ENCODE peak calls at places on chromosomes 12 and 14, in six cellular contexts. One of them, this sample, is unnamed.

GRCh38 chr14:68042591-68043210 is 223.1 kb downstream of the RAD51B start:
- DNase-seq in brain microvascular endothelial cell: no peak
- DNase-seq in immature natural killer cell: no peak
- DNase-seq in lower leg skin: no peak
- DNase-seq in hepatic stellate cell: no peak
- DNase-seq in activated CD8-positive, alpha-beta T cell treated with anti-CD3 and anti-CD28 coated beads, Interleukin-2, amount 10 ng/mL, durations not matched to agents 7 days and 5 days: no peak
- DNase-seq in this sample: peak; percentile 26

GRCh38 chr14:66831190-66831589 is 323.2 kb downstream of the GPHN start:
- DNase-seq in activated CD8-positive, alpha-beta T cell treated with anti-CD3 and anti-CD28 coated beads, Interleukin-2, amount 10 ng/mL, durations not matched to agents 7 days and 5 days: no peak
- DNase-seq in hepatic stellate cell: no peak
- DNase-seq in brain microvascular endothelial cell: no peak
- DNase-seq in lower leg skin: no peak
- DNase-seq in immature natural killer cell: no peak
- DNase-seq in this sample: no peak

GRCh38 chr14:105023791-105024480 is 3.1 kb upstream of the CDCA4 start:
- DNase-seq in lower leg skin: no peak
- DNase-seq in immature natural killer cell: no peak
- DNase-seq in brain microvascular endothelial cell: peak; percentile 26
- DNase-seq in activated CD8-positive, alpha-beta T cell treated with anti-CD3 and anti-CD28 coated beads, Interleukin-2, amount 10 ng/mL, durations not matched to agents 7 days and 5 days: no peak
- DNase-seq in hepatic stellate cell: no peak
- DNase-seq in this sample: no peak

GRCh38 chr14:35335388-35336092 is 43.4 kb downstream of the PSMA6 start:
- DNase-seq in brain microvascular endothelial cell: no peak
- DNase-seq in immature natural killer cell: no peak
- DNase-seq in activated CD8-positive, alpha-beta T cell treated with anti-CD3 and anti-CD28 coated beads, Interleukin-2, amount 10 ng/mL, durations not matched to agents 7 days and 5 days: no peak
- DNase-seq in lower leg skin: no peak
- DNase-seq in hepatic stellate cell: no peak
- DNase-seq in this sample: no peak

GRCh38 chr12:113149361-113150150 is at the start of gene CFAP73:
- DNase-seq in immature natural killer cell: no peak
- DNase-seq in hepatic stellate cell: peak; percentile 94
- DNase-seq in activated CD8-positive, alpha-beta T cell treated with anti-CD3 and anti-CD28 coated beads, Interleukin-2, amount 10 ng/mL, durations not matched to agents 7 days and 5 days: no peak
- DNase-seq in lower leg skin: no peak
- DNase-seq in brain microvascular endothelial cell: peak; percentile 83
- DNase-seq in this sample: peak; percentile 63

GRCh38 chr14:59175404-59175803 is 13.1 kb upstream of the DAAM1 start:
- DNase-seq in brain microvascular endothelial cell: no peak
- DNase-seq in immature natural killer cell: no peak
- DNase-seq in hepatic stellate cell: no peak
- DNase-seq in activated CD8-positive, alpha-beta T cell treated with anti-CD3 and anti-CD28 coated beads, Interleukin-2, amount 10 ng/mL, durations not matched to agents 7 days and 5 days: no peak
- DNase-seq in lower leg skin: no peak
- DNase-seq in this sample: no peak

GRCh38 chr12:105499223-105499622 is 168.7 kb downstream of the C12orf75 start:
- DNase-seq in immature natural killer cell: no peak
- DNase-seq in hepatic stellate cell: no peak
- DNase-seq in brain microvascular endothelial cell: no peak
- DNase-seq in activated CD8-positive, alpha-beta T cell treated with anti-CD3 and anti-CD28 coated beads, Interleukin-2, amount 10 ng/mL, durations not matched to agents 7 days and 5 days: no peak
- DNase-seq in lower leg skin: no peak
- DNase-seq in this sample: no peak

GRCh38 chr14:26605602-26606001 is 7.8 kb upstream of the NOVA1 start:
- DNase-seq in hepatic stellate cell: no peak
- DNase-seq in activated CD8-positive, alpha-beta T cell treated with anti-CD3 and anti-CD28 coated beads, Interleukin-2, amount 10 ng/mL, durations not matched to agents 7 days and 5 days: no peak
- DNase-seq in brain microvascular endothelial cell: no peak
- DNase-seq in immature natural killer cell: no peak
- DNase-seq in lower leg skin: no peak
- DNase-seq in this sample: no peak

GRCh38 chr14:72613196-72613974 is 280.5 kb downstream of the DPF3 start:
- DNase-seq in hepatic stellate cell: no peak
- DNase-seq in lower leg skin: peak; percentile 89
- DNase-seq in immature natural killer cell: no peak
- DNase-seq in activated CD8-positive, alpha-beta T cell treated with anti-CD3 and anti-CD28 coated beads, Interleukin-2, amount 10 ng/mL, durations not matched to agents 7 days and 5 days: peak; percentile 9
- DNase-seq in brain microvascular endothelial cell: no peak
- DNase-seq in this sample: no peak

GRCh38 chr12:100199347-100200136 is 1.1 kb upstream of the ACTR6 start:
- DNase-seq in brain microvascular endothelial cell: no peak
- DNase-seq in immature natural killer cell: peak; percentile 78
- DNase-seq in hepatic stellate cell: peak; percentile 31
- DNase-seq in activated CD8-positive, alpha-beta T cell treated with anti-CD3 and anti-CD28 coated beads, Interleukin-2, amount 10 ng/mL, durations not matched to agents 7 days and 5 days: peak; percentile 85
- DNase-seq in lower leg skin: peak; percentile 92
- DNase-seq in this sample: peak; percentile 64

GRCh38 chr14:63565448-63565847 is 22.3 kb upstream of the PPP2R5E start:
- DNase-seq in lower leg skin: no peak
- DNase-seq in brain microvascular endothelial cell: no peak
- DNase-seq in activated CD8-positive, alpha-beta T cell treated with anti-CD3 and anti-CD28 coated beads, Interleukin-2, amount 10 ng/mL, durations not matched to agents 7 days and 5 days: no peak
- DNase-seq in hepatic stellate cell: no peak
- DNase-seq in immature natural killer cell: no peak
- DNase-seq in this sample: no peak

GRCh38 chr12:11685716-11686115 is 36.2 kb downstream of the ETV6 start:
- DNase-seq in brain microvascular endothelial cell: no peak
- DNase-seq in activated CD8-positive, alpha-beta T cell treated with anti-CD3 and anti-CD28 coated beads, Interleukin-2, amount 10 ng/mL, durations not matched to agents 7 days and 5 days: no peak
- DNase-seq in immature natural killer cell: no peak
- DNase-seq in hepatic stellate cell: no peak
- DNase-seq in lower leg skin: no peak
- DNase-seq in this sample: no peak

GRCh38 chr14:33026850-33027420 is 88.3 kb downstream of the NPAS3 start:
- DNase-seq in immature natural killer cell: no peak
- DNase-seq in brain microvascular endothelial cell: no peak
- DNase-seq in lower leg skin: no peak
- DNase-seq in hepatic stellate cell: no peak
- DNase-seq in activated CD8-positive, alpha-beta T cell treated with anti-CD3 and anti-CD28 coated beads, Interleukin-2, amount 10 ng/mL, durations not matched to agents 7 days and 5 days: no peak
- DNase-seq in this sample: no peak

GRCh38 chr14:85254718-85255117 is 275.2 kb upstream of the FLRT2 start:
- DNase-seq in hepatic stellate cell: no peak
- DNase-seq in activated CD8-positive, alpha-beta T cell treated with anti-CD3 and anti-CD28 coated beads, Interleukin-2, amount 10 ng/mL, durations not matched to agents 7 days and 5 days: no peak
- DNase-seq in immature natural killer cell: no peak
- DNase-seq in lower leg skin: no peak
- DNase-seq in brain microvascular endothelial cell: no peak
- DNase-seq in this sample: peak; percentile 18

GRCh38 chr14:64768401-64769095 is 64.3 kb downstream of the PLEKHG3 start:
- DNase-seq in immature natural killer cell: no peak
- DNase-seq in activated CD8-positive, alpha-beta T cell treated with anti-CD3 and anti-CD28 coated beads, Interleukin-2, amount 10 ng/mL, durations not matched to agents 7 days and 5 days: no peak
- DNase-seq in brain microvascular endothelial cell: no peak
- DNase-seq in lower leg skin: no peak
- DNase-seq in hepatic stellate cell: no peak
- DNase-seq in this sample: no peak

GRCh38 chr14:77623201-77623600 is 6.8 kb upstream of the SPTLC2 start:
- DNase-seq in activated CD8-positive, alpha-beta T cell treated with anti-CD3 and anti-CD28 coated beads, Interleukin-2, amount 10 ng/mL, durations not matched to agents 7 days and 5 days: no peak
- DNase-seq in lower leg skin: no peak
- DNase-seq in immature natural killer cell: no peak
- DNase-seq in hepatic stellate cell: no peak
- DNase-seq in brain microvascular endothelial cell: no peak
- DNase-seq in this sample: no peak

GRCh38 chr12:116595186-116595585 is 36.0 kb downstream of the MAP1LC3B2 start:
- DNase-seq in activated CD8-positive, alpha-beta T cell treated with anti-CD3 and anti-CD28 coated beads, Interleukin-2, amount 10 ng/mL, durations not matched to agents 7 days and 5 days: no peak
- DNase-seq in hepatic stellate cell: no peak
- DNase-seq in brain microvascular endothelial cell: no peak
- DNase-seq in lower leg skin: no peak
- DNase-seq in immature natural killer cell: no peak
- DNase-seq in this sample: no peak

GRCh38 chr12:50055831-50056628 is 1.4 kb upstream of the ASIC1 start:
- DNase-seq in activated CD8-positive, alpha-beta T cell treated with anti-CD3 and anti-CD28 coated beads, Interleukin-2, amount 10 ng/mL, durations not matched to agents 7 days and 5 days: peak; percentile 72
- DNase-seq in lower leg skin: no peak
- DNase-seq in brain microvascular endothelial cell: no peak
- DNase-seq in hepatic stellate cell: peak; percentile 79
- DNase-seq in immature natural killer cell: peak; percentile 32
- DNase-seq in this sample: no peak

GRCh38 chr12:16857456-16857923 is 251.5 kb upstream of the LMO3 start:
- DNase-seq in brain microvascular endothelial cell: no peak
- DNase-seq in hepatic stellate cell: no peak
- DNase-seq in immature natural killer cell: no peak
- DNase-seq in lower leg skin: no peak
- DNase-seq in activated CD8-positive, alpha-beta T cell treated with anti-CD3 and anti-CD28 coated beads, Interleukin-2, amount 10 ng/mL, durations not matched to agents 7 days and 5 days: no peak
- DNase-seq in this sample: no peak

GRCh38 chr12:52862023-52862422 is 13.2 kb upstream of the KRT78 start:
- DNase-seq in brain microvascular endothelial cell: no peak
- DNase-seq in immature natural killer cell: no peak
- DNase-seq in activated CD8-positive, alpha-beta T cell treated with anti-CD3 and anti-CD28 coated beads, Interleukin-2, amount 10 ng/mL, durations not matched to agents 7 days and 5 days: no peak
- DNase-seq in lower leg skin: no peak
- DNase-seq in hepatic stellate cell: no peak
- DNase-seq in this sample: no peak

GRCh38 chr12:92466391-92467305 is 236.1 kb upstream of the PLEKHG7 start:
- DNase-seq in brain microvascular endothelial cell: no peak
- DNase-seq in immature natural killer cell: no peak
- DNase-seq in hepatic stellate cell: no peak
- DNase-seq in lower leg skin: no peak
- DNase-seq in activated CD8-positive, alpha-beta T cell treated with anti-CD3 and anti-CD28 coated beads, Interleukin-2, amount 10 ng/mL, durations not matched to agents 7 days and 5 days: no peak
- DNase-seq in this sample: no peak

GRCh38 chr12:26374934-26375333 is 179.6 kb downstream of the SSPN start:
- DNase-seq in hepatic stellate cell: no peak
- DNase-seq in brain microvascular endothelial cell: no peak
- DNase-seq in activated CD8-positive, alpha-beta T cell treated with anti-CD3 and anti-CD28 coated beads, Interleukin-2, amount 10 ng/mL, durations not matched to agents 7 days and 5 days: no peak
- DNase-seq in immature natural killer cell: no peak
- DNase-seq in lower leg skin: no peak
- DNase-seq in this sample: no peak

GRCh38 chr14:64707661-64708060 is 3.4 kb downstream of the PLEKHG3 start:
- DNase-seq in hepatic stellate cell: peak; percentile 58
- DNase-seq in immature natural killer cell: peak; percentile 43
- DNase-seq in brain microvascular endothelial cell: peak; percentile 86
- DNase-seq in lower leg skin: peak; percentile 76
- DNase-seq in activated CD8-positive, alpha-beta T cell treated with anti-CD3 and anti-CD28 coated beads, Interleukin-2, amount 10 ng/mL, durations not matched to agents 7 days and 5 days: no peak
- DNase-seq in this sample: no peak

GRCh38 chr14:103704708-103705107 is 10.5 kb downstream of the XRCC3 start:
- DNase-seq in hepatic stellate cell: no peak
- DNase-seq in brain microvascular endothelial cell: no peak
- DNase-seq in activated CD8-positive, alpha-beta T cell treated with anti-CD3 and anti-CD28 coated beads, Interleukin-2, amount 10 ng/mL, durations not matched to agents 7 days and 5 days: no peak
- DNase-seq in immature natural killer cell: no peak
- DNase-seq in lower leg skin: peak; percentile 88
- DNase-seq in this sample: no peak

GRCh38 chr14:23551266-23552028 is at the start of gene ZFHX2:
- DNase-seq in brain microvascular endothelial cell: peak; percentile 30
- DNase-seq in lower leg skin: peak; percentile 91
- DNase-seq in activated CD8-positive, alpha-beta T cell treated with anti-CD3 and anti-CD28 coated beads, Interleukin-2, amount 10 ng/mL, durations not matched to agents 7 days and 5 days: peak; percentile 80
- DNase-seq in immature natural killer cell: peak; percentile 49
- DNase-seq in hepatic stellate cell: peak; percentile 50
- DNase-seq in this sample: peak; percentile 87

GRCh38 chr14:52089208-52089607 is 20.3 kb upstream of the NID2 start:
- DNase-seq in hepatic stellate cell: no peak
- DNase-seq in activated CD8-positive, alpha-beta T cell treated with anti-CD3 and anti-CD28 coated beads, Interleukin-2, amount 10 ng/mL, durations not matched to agents 7 days and 5 days: no peak
- DNase-seq in lower leg skin: no peak
- DNase-seq in immature natural killer cell: no peak
- DNase-seq in brain microvascular endothelial cell: no peak
- DNase-seq in this sample: no peak

GRCh38 chr12:47730341-47730744 is 5.1 kb upstream of the ENDOU start:
- DNase-seq in lower leg skin: no peak
- DNase-seq in brain microvascular endothelial cell: no peak
- DNase-seq in activated CD8-positive, alpha-beta T cell treated with anti-CD3 and anti-CD28 coated beads, Interleukin-2, amount 10 ng/mL, durations not matched to agents 7 days and 5 days: no peak
- DNase-seq in hepatic stellate cell: no peak
- DNase-seq in immature natural killer cell: no peak
- DNase-seq in this sample: no peak

GRCh38 chr12:54173066-54173726 is 15.6 kb downstream of the SMUG1 start:
- DNase-seq in brain microvascular endothelial cell: no peak
- DNase-seq in lower leg skin: peak; percentile 89
- DNase-seq in hepatic stellate cell: peak; percentile 29
- DNase-seq in activated CD8-positive, alpha-beta T cell treated with anti-CD3 and anti-CD28 coated beads, Interleukin-2, amount 10 ng/mL, durations not matched to agents 7 days and 5 days: peak; percentile 34
- DNase-seq in immature natural killer cell: no peak
- DNase-seq in this sample: no peak

GRCh38 chr12:96986883-96987523 is 79.9 kb downstream of the NEDD1 start:
- DNase-seq in lower leg skin: no peak
- DNase-seq in brain microvascular endothelial cell: no peak
- DNase-seq in hepatic stellate cell: peak; percentile 11
- DNase-seq in activated CD8-positive, alpha-beta T cell treated with anti-CD3 and anti-CD28 coated beads, Interleukin-2, amount 10 ng/mL, durations not matched to agents 7 days and 5 days: no peak
- DNase-seq in immature natural killer cell: no peak
- DNase-seq in this sample: peak; percentile 30

GRCh38 chr12:104603545-104603973 is 146.8 kb downstream of the CHST11 start:
- DNase-seq in activated CD8-positive, alpha-beta T cell treated with anti-CD3 and anti-CD28 coated beads, Interleukin-2, amount 10 ng/mL, durations not matched to agents 7 days and 5 days: no peak
- DNase-seq in brain microvascular endothelial cell: peak; percentile 66
- DNase-seq in lower leg skin: no peak
- DNase-seq in hepatic stellate cell: peak; percentile 45
- DNase-seq in immature natural killer cell: no peak
- DNase-seq in this sample: no peak

This sample was measured in DMS79.